ENCODE peak calls at places on chromosomes 1 and 21, in seven cellular contexts. Z is adrenal gland, Y is cardiac muscle cell, S is tibial nerve, J is pancreas, V is H9, C is upper lobe of right lung. M is an unnamed sample. For H3K4me1, the result is how much of the 10 kb centered on the place peaks cover.

GRCh38 chr21:46126321-46127238 is 28.7 kb downstream of the COL6A2 start:
- DNase-seq in J (peak), V (peak), Y (no peak), C (peak), Z (peak), S (no peak), M (peak)

GRCh38 chr1:30748699-30749401 is 8.7 kb downstream of the LAPTM5 start:
- DNase-seq in J (no peak), Y (peak), V (no peak), C (no peak), Z (no peak), S (no peak), M (no peak)

GRCh38 chr1:60273185-60273584 is 199.6 kb upstream of the C1orf87 start:
- DNase-seq in Y (no peak), J (no peak), V (no peak), Z (no peak), C (no peak), S (no peak), M (no peak)

GRCh38 chr1:226712779-226713420 is 26.2 kb downstream of the ITPKB start:
- DNase-seq in Z (no peak), C (no peak), S (no peak), J (no peak), Y (no peak), V (no peak), M (no peak)

GRCh38 chr1:247118946-247119446 is 14.8 kb upstream of the ZNF669 start:
- DNase-seq in J (no peak), V (peak), Y (peak), C (no peak), S (no peak), Z (no peak), M (no peak)

GRCh38 chr1:203291201-203292096 is 13.9 kb upstream of the BTG2 start:
- DNase-seq in V (no peak), Y (no peak), Z (no peak), C (no peak), J (no peak), S (no peak), M (no peak)

GRCh38 chr1:160711528-160712311 is at the start of gene CD48:
- DNase-seq in V (no peak), Y (no peak), J (no peak), C (no peak), Z (no peak), S (no peak), M (no peak)

GRCh38 chr1:226991920-226992319 is 51.8 kb downstream of the COQ8A start:
- DNase-seq in Z (no peak), S (no peak), Y (no peak), C (no peak), V (no peak), J (no peak), M (no peak)

GRCh38 chr1:18682375-18682774 is 51.7 kb downstream of the PAX7 start:
- DNase-seq in C (no peak), J (no peak), S (no peak), Y (no peak), V (peak), Z (no peak), M (no peak)

GRCh38 chr1:8567146-8567545 is 249.2 kb downstream of the SLC45A1 start:
- DNase-seq in J (no peak), Y (no peak), S (no peak), Z (no peak), C (no peak), V (no peak), M (no peak)

GRCh38 chr1:87327362-87328120 is 1.1 kb upstream of the LMO4 start:
- DNase-seq in S (no peak), Z (no peak), J (no peak), Y (no peak), V (no peak), C (no peak), M (no peak)

GRCh38 chr1:156652131-156652991 is 10.4 kb downstream of the BCAN start:
- DNase-seq in Y (peak), C (no peak), S (no peak), J (peak), V (peak), Z (peak), M (no peak)

GRCh38 chr1:190046231-190046630 is 431.4 kb downstream of the BRINP3 start:
- DNase-seq in V (no peak), S (no peak), Z (no peak), J (no peak), Y (peak), C (no peak), M (no peak)

GRCh38 chr1:46456411-46456963 is 33.1 kb upstream of the DMBX1 start:
- DNase-seq in S (no peak), V (no peak), Z (no peak), C (no peak), J (no peak), Y (peak), M (no peak)

GRCh38 chr1:81717230-81717629 is 83.5 kb upstream of the ADGRL2 start:
- DNase-seq in C (no peak), J (no peak), Y (no peak), Z (no peak), S (no peak), V (no peak), M (no peak)

GRCh38 chr1:206631085-206631509 is 4.2 kb upstream of the DYRK3 start:
- DNase-seq in V (peak), C (no peak), S (peak), Z (peak), Y (peak), J (peak), M (no peak)

GRCh38 chr1:183913556-183913955 is 108.6 kb downstream of the RGL1 start:
- DNase-seq in C (no peak), V (no peak), Z (no peak), S (no peak), J (no peak), Y (no peak), M (no peak)

GRCh38 chr1:29282924-29283803 is 46.8 kb downstream of the PTPRU start:
- DNase-seq in C (no peak), Z (peak), S (peak), J (no peak), Y (peak), V (peak), M (no peak)

GRCh38 chr1:10128081-10128765 is 82.1 kb upstream of the KIF1B start:
- DNase-seq in Z (no peak), V (no peak), S (no peak), J (no peak), C (no peak), Y (no peak), M (no peak)

GRCh38 chr21:45726438-45726837 is 82.9 kb downstream of the PCBP3 start:
- DNase-seq in S (no peak), Y (no peak), Z (no peak), V (no peak), C (no peak), J (no peak), M (no peak)

GRCh38 chr1:3756394-3756793 is 4.1 kb downstream of the CCDC27 start:
- DNase-seq in Z (no peak), Y (no peak), V (no peak), C (no peak), S (no peak), J (no peak), M (no peak)

GRCh38 chr21:45317401-45318145 is 29.9 kb upstream of the POFUT2 start:
- DNase-seq in J (no peak), Y (peak), C (peak), Z (no peak), V (peak), S (no peak), M (no peak)

GRCh38 chr1:35931424-35932157 is 686 bp downstream of the AGO3 start:
- DNase-seq in J (peak), C (peak), S (peak), Y (no peak), Z (peak), V (no peak), M (peak)

GRCh38 chr1:8815582-8816285 is 1.7 kb downstream of the RERE start:
- DNase-seq in V (no peak), Z (no peak), S (no peak), C (no peak), Y (peak), J (no peak), M (peak)

GRCh38 chr1:33392639-33393038 is 38.3 kb downstream of the PHC2 start:
- DNase-seq in Y (peak), Z (no peak), J (no peak), V (no peak), S (no peak), C (no peak), M (no peak)

GRCh38 chr1:14323665-14324630 is 274.5 kb upstream of the KAZN start:
- DNase-seq in Y (no peak), C (no peak), S (no peak), J (no peak), V (no peak), Z (no peak), M (no peak)

GRCh38 chr21:44637018-44637850 is at the start of gene KRTAP10-10:
- DNase-seq in J (no peak), Z (no peak), Y (no peak), V (peak), C (no peak), S (no peak), M (no peak)

GRCh38 chr1:216186816-216187215 is 236.4 kb downstream of the USH2A start:
- DNase-seq in Y (peak), C (no peak), Z (no peak), S (no peak), V (no peak), J (no peak), M (no peak)

GRCh38 chr1:160781129-160781808 is 14.7 kb upstream of the LY9 start:
- DNase-seq in Z (no peak), Y (no peak), C (no peak), V (no peak), S (no peak), J (no peak), M (no peak)

GRCh38 chr21:41933259-41934079 is 20.3 kb downstream of the C2CD2 start:
- DNase-seq in S (no peak), Z (peak), Y (peak), J (no peak), V (no peak), C (no peak), M (no peak)

GRCh38 chr1:31910933-31911332 is 27.2 kb downstream of the PTP4A2 start:
- DNase-seq in Z (no peak), C (no peak), V (no peak), Y (no peak), S (no peak), J (no peak), M (no peak)

GRCh38 chr1:107750364-107750959 is 214.5 kb downstream of the VAV3 start:
- DNase-seq in Z (peak), V (peak), C (no peak), Y (peak), J (peak), S (peak), M (no peak)

GRCh38 chr1:229108598-229109201 is 162.2 kb upstream of the RAB4A start:
- DNase-seq in V (no peak), S (no peak), Z (no peak), Y (no peak), J (no peak), C (no peak), M (peak)

GRCh38 chr21:38944903-38945302 is 139.2 kb downstream of the ETS2 start:
- DNase-seq in J (no peak), Y (no peak), S (no peak), Z (no peak), V (peak), C (no peak), M (no peak)

GRCh38 chr21:34807881-34808568 is 139.2 kb downstream of the CLIC6 start:
- DNase-seq in Z (peak), V (no peak), S (no peak), J (no peak), Y (peak), C (no peak), M (no peak)

DNA sequence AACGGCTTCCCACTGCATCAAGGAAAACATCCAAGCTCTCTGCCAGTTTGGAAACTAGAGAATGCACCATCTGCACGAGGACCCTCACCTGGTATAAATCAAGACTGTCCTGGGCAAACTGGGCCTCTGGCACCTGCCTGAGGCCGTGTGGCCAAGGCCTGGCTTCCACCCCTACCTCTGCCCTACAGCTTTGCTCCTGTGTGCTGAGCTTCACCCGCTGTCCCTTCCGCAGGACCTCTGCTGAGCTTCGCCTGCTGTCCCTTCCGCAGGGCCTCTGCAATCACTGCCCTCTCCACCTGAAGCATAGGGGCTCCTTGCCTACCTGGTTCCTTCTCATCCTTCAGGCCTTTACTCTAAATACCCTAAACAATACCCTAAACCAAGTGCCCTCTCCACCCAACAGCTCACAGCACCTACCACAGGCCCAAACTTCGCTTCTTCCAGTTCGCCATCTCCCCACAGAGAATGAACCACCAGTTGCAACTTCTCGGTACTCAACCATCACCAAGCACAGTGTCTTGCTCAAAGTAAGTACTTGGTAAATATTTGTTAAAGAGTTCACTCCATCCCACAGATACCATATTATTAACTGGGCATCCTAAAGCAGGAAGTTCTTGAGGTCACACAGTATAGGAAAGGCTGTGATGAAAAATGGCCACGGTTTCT is 18.4 kb downstream of the GNB1 start:
- DNase-seq in V (no peak), C (no peak), J (no peak), S (no peak), Y (no peak), Z (no peak), M (no peak)
- H3K4me1 ChIP-seq in V (under half), C (half or more), J (under half), S (half or more), Y (under half), Z (under half), M (under half)

GRCh38 chr1:89632213-89633102 is 462 bp upstream of the LRRC8C start:
- DNase-seq in Z (peak), Y (peak), S (peak), C (peak), V (peak), J (peak), M (peak)
- TF ChIP-seq CTCF in Z (peak), Y (no peak), S (peak), C (peak), V (no peak), J (peak), M (peak)

DNA sequence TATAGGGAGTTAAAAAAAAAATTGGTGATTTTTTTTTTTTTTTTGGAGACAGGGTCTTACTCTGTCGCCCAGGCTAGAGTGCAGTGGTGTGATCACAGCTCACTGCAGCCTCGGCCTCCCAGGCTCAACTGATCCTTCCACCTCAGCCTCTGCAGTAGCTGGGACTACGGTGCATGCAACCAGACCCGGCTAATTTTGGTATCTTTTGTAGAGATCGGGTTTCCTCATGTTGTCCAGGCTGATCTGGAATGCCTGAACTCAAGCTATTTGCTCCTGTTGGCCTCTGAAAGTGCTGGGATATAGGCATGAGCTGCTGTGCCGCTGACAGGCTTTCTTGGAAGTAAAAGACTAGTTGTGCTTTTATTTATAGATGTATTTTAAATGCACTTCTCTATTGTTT is 3.0 kb downstream of the CDC42 start:
- DNase-seq in V (no peak), J (no peak), S (no peak), C (no peak), Y (no peak), Z (no peak), M (peak)
- H3K27ac ChIP-seq in V (no peak), J (no peak), S (peak), C (no peak), Y (peak), Z (no peak), M (no peak)

DNA sequence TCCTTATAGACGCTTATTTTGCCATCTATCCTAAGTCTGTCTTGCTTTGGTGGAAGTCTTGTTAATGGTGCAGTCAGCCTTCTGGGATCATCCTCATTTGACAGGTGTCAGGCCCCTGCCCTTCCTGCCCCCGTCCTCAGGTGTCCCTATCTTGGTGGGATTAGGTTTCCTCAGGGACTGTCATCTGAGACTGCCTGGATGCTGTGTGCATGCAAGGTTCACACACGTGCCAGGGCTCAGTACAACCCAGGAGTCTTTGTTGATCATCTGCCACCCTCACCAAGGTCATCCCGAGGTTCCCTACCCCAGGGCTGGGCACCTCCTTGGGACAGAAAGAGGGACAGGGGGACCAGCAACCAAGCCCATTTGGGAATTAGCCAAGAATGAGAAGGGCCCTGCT is 18.0 kb downstream of the PADI2 start:
- DNase-seq in Y (no peak), V (no peak), Z (no peak), C (no peak), J (no peak), S (no peak), M (no peak)
- H3K4me1 ChIP-seq in Y (under half), V (under half), Z (under half), C (under half), J (under half), S (under half), M (under half)

GRCh38 chr1:50739125-50739524 is 220.9 kb downstream of the FAF1 start:
- DNase-seq in V (no peak), Z (no peak), Y (no peak), C (no peak), J (no peak), S (no peak), M (no peak)

DNA sequence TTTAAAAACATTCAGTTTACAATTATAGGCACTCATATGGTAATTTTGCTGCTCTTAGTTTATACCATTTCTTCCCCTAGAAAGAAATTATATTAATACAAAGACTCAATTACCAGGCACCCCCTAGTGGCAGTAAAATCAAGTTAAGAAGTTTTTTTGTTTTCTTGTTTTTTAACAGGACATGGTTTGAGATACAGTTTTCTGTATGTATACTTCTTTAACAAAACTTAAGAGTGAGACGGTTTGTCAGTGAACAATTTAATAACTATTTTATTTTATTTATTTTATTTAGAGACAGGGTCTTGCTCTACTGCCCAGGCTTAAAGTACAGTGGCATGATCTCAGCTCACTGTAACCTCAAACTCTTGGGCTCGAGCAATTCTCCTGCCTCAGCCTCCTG is 224.6 kb downstream of the FAF1 start:
- DNase-seq in C (no peak), Y (peak), V (no peak), S (no peak), Z (no peak), J (no peak), M (no peak)
- TF ChIP-seq CTCF in C (peak), Y (peak), V (peak), S (peak), Z (peak), J (peak), M (no peak)

GRCh38 chr1:153569465-153569864 is 3.8 kb upstream of the S100A2 start:
- DNase-seq in C (no peak), Z (no peak), J (no peak), S (no peak), Y (no peak), V (no peak), M (no peak)
- H3K27ac ChIP-seq in C (no peak), Z (no peak), J (no peak), S (no peak), Y (no peak), V (no peak), M (no peak)

DNA sequence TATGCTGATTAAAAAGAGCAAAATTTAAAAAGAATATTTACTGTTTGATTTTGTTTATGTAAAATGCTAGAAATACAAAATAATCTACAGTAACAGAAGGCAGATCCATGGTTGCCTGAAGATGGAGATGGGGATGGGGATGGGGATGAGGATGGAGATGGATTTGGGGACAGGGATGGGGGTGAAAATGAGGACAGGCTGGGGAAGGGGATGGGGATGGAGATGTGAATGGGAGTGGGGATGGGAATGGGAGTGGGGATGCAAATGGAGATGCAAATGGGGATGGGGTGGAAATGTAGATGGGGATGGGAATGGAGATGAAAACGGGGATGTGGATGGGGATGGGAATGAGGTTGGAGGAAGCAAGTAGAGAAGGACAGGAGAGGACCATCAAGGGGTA is 252.2 kb downstream of the PLPP3 start:
- DNase-seq in J (no peak), Y (no peak), S (no peak), C (no peak), V (no peak), Z (no peak), M (no peak)
- H3K4me1 ChIP-seq in J (under half), Y (under half), S (under half), C (under half), V (under half), Z (under half), M (under half)

GRCh38 chr1:27071049-27071416 is 58.4 kb upstream of the TENT5B start:
- DNase-seq in S (no peak), Z (peak), C (no peak), V (peak), Y (peak), J (peak), M (no peak)

GRCh38 chr1:27074175-27074780 is 61.6 kb upstream of the TENT5B start:
- DNase-seq in V (no peak), Y (no peak), Z (peak), S (no peak), C (no peak), J (no peak), M (no peak)

GRCh38 chr1:27066313-27066630 is 53.6 kb upstream of the TENT5B start:
- DNase-seq in Z (no peak), S (no peak), Y (no peak), C (no peak), J (no peak), V (no peak), M (no peak)

GRCh38 chr1:27068922-27069321 is 56.3 kb upstream of the TENT5B start:
- DNase-seq in Z (no peak), V (no peak), S (no peak), C (no peak), Y (no peak), J (no peak), M (no peak)

GRCh38 chr1:27070390-27071048 is 57.9 kb upstream of the TENT5B start:
- DNase-seq in J (peak), S (no peak), Y (no peak), Z (no peak), C (no peak), V (peak), M (no peak)
- TF ChIP-seq CTCF in J (no peak), S (no peak), Y (no peak), Z (no peak), C (no peak), V (peak), M (no peak)